ENCODE peak calls at places on chromosomes 7 and 10, in four cellular contexts. X, N, L and Q are unnamed samples.

GRCh38 chr10:17616403-17617030 is 657 bp downstream of the HACD1 start:
- DNase-seq in L (no peak), X (peak), N (peak), Q (peak)

GRCh38 chr7:24917510-24918239 is 62.3 kb downstream of the OSBPL3 start:
- DNase-seq in X (no peak), L (no peak), N (no peak), Q (no peak)

GRCh38 chr7:92485974-92486373 is 8.2 kb upstream of the ERVW-1 start:
- DNase-seq in X (no peak), L (no peak), N (no peak), Q (no peak)

GRCh38 chr7:43649755-43650274 is 66.9 kb downstream of the STK17A start:
- DNase-seq in N (no peak), X (no peak), L (peak), Q (peak)

GRCh38 chr7:112481337-112481736 is 546 bp downstream of the LSMEM1 start:
- DNase-seq in N (no peak), L (no peak), X (no peak), Q (no peak)

GRCh38 chr10:133129151-133129853 is 30.7 kb upstream of the KNDC1 start:
- DNase-seq in X (peak), L (no peak), N (no peak), Q (no peak)

GRCh38 chr7:123580406-123581161 is 21.0 kb upstream of the ASB15 start:
- DNase-seq in N (peak), L (no peak), X (no peak), Q (no peak)

GRCh38 chr10:120480065-120480600 is 23.1 kb downstream of the PLPP4 start:
- DNase-seq in X (no peak), L (no peak), N (no peak), Q (no peak)

GRCh38 chr7:48168159-48168558 is 3.1 kb upstream of the ABCA13 start:
- DNase-seq in N (no peak), L (no peak), X (no peak), Q (no peak)

GRCh38 chr7:149209518-149210269 is 14.3 kb downstream of the ZNF282 start:
- DNase-seq in L (no peak), X (no peak), N (peak), Q (no peak)

GRCh38 chr7:46360255-46360654 is 439.2 kb upstream of the IGFBP3 start:
- DNase-seq in N (no peak), L (no peak), X (no peak), Q (no peak)

GRCh38 chr10:18043148-18043547 is 91.4 kb downstream of the SLC39A12 start:
- DNase-seq in N (no peak), X (no peak), L (no peak), Q (no peak)

GRCh38 chr7:157538735-157539134 is 201.9 kb downstream of the DNAJB6 start:
- DNase-seq in X (no peak), L (no peak), N (no peak), Q (no peak)

GRCh38 chr10:7085913-7086589 is 324.8 kb downstream of the SFMBT2 start:
- DNase-seq in L (no peak), N (no peak), X (no peak), Q (no peak)

GRCh38 chr7:94578615-94579014 is 69.0 kb downstream of the CASD1 start:
- DNase-seq in X (no peak), L (no peak), N (no peak), Q (no peak)

GRCh38 chr10:132395704-132396494 is 1.1 kb upstream of the PWWP2B start:
- DNase-seq in N (no peak), X (peak), L (no peak), Q (peak)

GRCh38 chr10:131998050-131998844 is 16.5 kb upstream of the BNIP3 start:
- DNase-seq in L (no peak), X (no peak), N (no peak), Q (peak)

GRCh38 chr7:37108615-37109014 is 340.0 kb downstream of the ELMO1 start:
- DNase-seq in X (no peak), N (no peak), L (no peak), Q (no peak)

GRCh38 chr10:33952692-33953360 is 618.4 kb upstream of the NRP1 start:
- DNase-seq in X (no peak), L (no peak), N (no peak), Q (no peak)

GRCh38 chr10:132355297-132355696 is 23.3 kb downstream of the LRRC27 start:
- DNase-seq in L (no peak), N (no peak), X (no peak), Q (peak)

GRCh38 chr7:107939472-107940145 is 48.6 kb downstream of the DLD start:
- DNase-seq in N (no peak), L (no peak), X (peak), Q (no peak)

GRCh38 chr10:71799785-71800453 is 26.6 kb upstream of the VSIR start:
- DNase-seq in X (no peak), L (no peak), N (no peak), Q (no peak)

GRCh38 chr7:46881507-46882127 is 700.3 kb downstream of the TNS3 start:
- DNase-seq in L (no peak), X (no peak), N (peak), Q (no peak)

GRCh38 chr7:81284576-81284975 is 365.7 kb upstream of the SEMA3C start:
- DNase-seq in X (no peak), N (peak), L (no peak), Q (no peak)

GRCh38 chr7:131600578-131600977 is 44.1 kb upstream of the PODXL start:
- DNase-seq in X (no peak), L (no peak), N (no peak), Q (no peak)

GRCh38 chr10:125849448-125849847 is 26.1 kb downstream of the BCCIP start:
- DNase-seq in X (no peak), L (no peak), N (no peak), Q (no peak)

GRCh38 chr10:123556049-123556448 is 110.1 kb upstream of the GPR26 start:
- DNase-seq in X (no peak), N (no peak), L (no peak), Q (no peak)

GRCh38 chr10:71635251-71635866 is 84.2 kb downstream of the C10orf105 start:
- DNase-seq in L (no peak), X (no peak), N (no peak), Q (no peak)

GRCh38 chr10:129038490-129039011 is 428.5 kb upstream of the MGMT start:
- DNase-seq in X (no peak), N (no peak), L (no peak), Q (no peak)

GRCh38 chr7:100478966-100479660 is at the start of gene TSC22D4:
- DNase-seq in L (peak), X (peak), N (peak), Q (peak)
- TF ChIP-seq POLR2A in L (peak), X (peak), N (no peak), Q (peak)

GRCh38 chr10:11454160-11454559 is 157.3 kb downstream of the USP6NL start:
- DNase-seq in X (no peak), L (no peak), N (no peak), Q (no peak)

GRCh38 chr10:11457336-11457735 is 154.1 kb downstream of the USP6NL start:
- DNase-seq in L (no peak), N (no peak), X (no peak), Q (no peak)

GRCh38 chr10:11450427-11450826 is 161.0 kb downstream of the USP6NL start:
- DNase-seq in L (no peak), N (no peak), X (no peak), Q (no peak)

GRCh38 chr10:11451640-11452260 is 159.7 kb downstream of the USP6NL start:
- DNase-seq in X (no peak), N (no peak), L (no peak), Q (no peak)

GRCh38 chr10:11454958-11455566 is 156.4 kb downstream of the USP6NL start:
- DNase-seq in L (no peak), N (no peak), X (no peak), Q (no peak)
- TF ChIP-seq CTCF in L (peak), N (peak), X (no peak), Q (no peak)

GRCh38 chr10:102411341-102412255 is 7.0 kb downstream of the PSD start:
- DNase-seq in X (no peak), L (no peak), N (no peak), Q (no peak)
- TF ChIP-seq POLR2A in X (no peak), L (no peak), N (no peak), Q (no peak)

GRCh38 chr10:121592155-121592890 is 5.9 kb downstream of the FGFR2 start:
- DNase-seq in L (no peak), X (no peak), N (no peak), Q (peak)
- TF ChIP-seq CTCF in L (no peak), X (peak), N (peak), Q (no peak)

GRCh38 chr10:46284286-46285229 is 2.2 kb upstream of the ANTXRL start:
- DNase-seq in X (peak), L (no peak), N (peak), Q (peak)
- TF ChIP-seq POLR2A in X (peak), L (peak), N (peak), Q (no peak)